ENCODE peak calls at places on chromosomes 13 and 19, in five cellular contexts. H, Q, F, E and R are unnamed samples.

GRCh38 chr13:113763961-113764792 is 5.2 kb downstream of the TMEM255B start:
- DNase-seq in H (no peak), Q (no peak), F (no peak), E (no peak), R (no peak)

GRCh38 chr13:94251801-94252200 is 227.7 kb downstream of the DCT start:
- DNase-seq in H (peak), Q (peak), F (peak), E (peak), R (peak)

GRCh38 chr13:100436099-100436498 is 152.5 kb downstream of the GGACT start:
- DNase-seq in H (no peak), Q (no peak), F (no peak), E (no peak), R (no peak)

GRCh38 chr13:84917252-84917878 is 881.9 kb downstream of the SLITRK6 start:
- DNase-seq in H (peak), Q (peak), F (peak), E (no peak), R (peak)

GRCh38 chr13:21060827-21061076 is 634 bp downstream of the LATS2 start:
- DNase-seq in H (no peak), Q (no peak), F (no peak), E (peak), R (no peak)

GRCh38 chr13:36261976-36262375 is 35.6 kb downstream of the CCDC169 start:
- DNase-seq in H (peak), Q (no peak), F (no peak), E (no peak), R (peak)

GRCh38 chr13:75479102-75479501 is 2.9 kb downstream of the TBC1D4 start:
- DNase-seq in H (no peak), Q (no peak), F (no peak), E (no peak), R (no peak)

GRCh38 chr13:23956106-23956505 is 58.8 kb upstream of the C1QTNF9B start:
- DNase-seq in H (peak), Q (peak), F (peak), E (no peak), R (peak)

DNA sequence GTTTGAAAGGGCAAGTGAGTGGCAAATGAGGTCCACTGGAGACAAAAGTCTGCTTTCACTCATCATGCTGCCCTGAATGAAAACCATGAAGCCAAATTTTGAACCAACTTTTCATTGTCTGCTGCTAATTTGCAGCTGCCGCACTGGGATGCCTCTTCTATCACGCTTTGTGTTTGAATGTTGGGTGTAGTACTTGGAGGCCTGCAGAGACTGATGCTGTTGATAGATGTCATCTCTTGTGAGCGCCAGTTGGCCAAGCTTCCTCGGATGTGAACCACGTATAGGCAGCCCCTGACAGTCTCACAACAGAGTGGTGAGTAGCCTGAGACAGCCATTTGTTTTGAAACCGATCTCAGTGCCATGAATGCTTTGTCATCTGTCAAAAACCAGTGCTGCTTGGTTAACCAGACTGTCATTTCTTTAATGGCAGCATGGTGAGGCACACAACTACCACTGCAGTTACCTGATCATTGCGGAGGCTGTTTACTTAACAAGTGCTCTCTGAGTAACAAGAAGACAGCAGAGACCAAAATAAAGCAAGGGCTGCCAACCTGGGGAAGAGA is 31.2 kb upstream of the SLC10A2 start:
- DNase-seq in H (no peak), Q (no peak), F (no peak), E (no peak), R (no peak)
- TF ChIP-seq CTCF in H (no peak), Q (no peak), F (no peak), E (no peak), R (no peak)

GRCh38 chr19:4969772-4970531 is 1.0 kb downstream of the KDM4B start:
- DNase-seq in H (peak), Q (peak), F (peak), E (no peak), R (no peak)

GRCh38 chr19:4969292-4969771 is 419 bp downstream of the KDM4B start:
- DNase-seq in H (no peak), Q (no peak), F (no peak), E (no peak), R (no peak)

GRCh38 chr19:4966591-4966990 is 2.3 kb upstream of the KDM4B start:
- DNase-seq in H (no peak), Q (no peak), F (no peak), E (no peak), R (no peak)

GRCh38 chr19:4968462-4969291 is at the start of gene KDM4B:
- DNase-seq in H (peak), Q (peak), F (peak), E (peak), R (peak)

DNA sequence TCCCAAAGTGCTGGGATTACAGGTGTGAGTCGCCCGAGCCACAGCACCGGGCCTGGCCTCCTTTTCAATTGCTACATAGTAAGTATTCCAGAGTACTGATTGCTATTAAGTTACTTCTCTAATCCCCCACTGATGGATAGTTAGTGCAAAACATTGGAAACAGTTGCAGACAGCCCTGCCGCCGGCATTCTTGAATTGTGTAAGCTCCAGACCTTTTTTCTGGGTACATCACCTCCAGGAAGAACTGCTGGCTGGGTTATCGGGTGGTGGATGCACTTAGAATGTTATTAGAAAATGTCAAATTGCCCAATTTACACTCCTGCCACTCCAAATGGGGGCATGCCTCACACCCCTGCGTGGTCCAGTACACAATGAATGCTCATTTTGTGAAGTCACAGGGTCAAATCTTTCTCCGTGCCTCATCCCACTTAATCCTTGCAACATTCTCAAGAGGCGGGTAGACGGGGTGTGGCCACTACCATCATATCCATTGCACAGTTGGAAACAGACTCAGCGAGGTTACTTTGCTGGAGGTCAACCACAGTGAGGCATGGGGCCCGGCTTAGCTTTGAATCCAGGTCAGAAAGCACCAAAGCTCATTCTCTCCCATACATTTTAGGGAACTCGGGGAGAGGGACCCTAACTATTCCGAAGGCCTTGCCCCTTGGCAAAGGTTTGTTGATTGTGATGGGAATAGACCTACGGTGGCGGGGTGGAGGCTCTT is 1.0 kb upstream of the KDM4B start:
- DNase-seq in H (peak), Q (peak), F (peak), E (no peak), R (no peak)
- H3K4me3 ChIP-seq in H (peak), Q (peak), F (peak), E (peak), R (peak)

GRCh38 chr13:40777957-40778235 is 6.9 kb upstream of the MRPS31 start:
- DNase-seq in H (no peak), Q (no peak), F (no peak), E (no peak), R (no peak)

GRCh38 chr13:40779796-40780285 is 8.9 kb upstream of the MRPS31 start:
- DNase-seq in H (no peak), Q (no peak), F (no peak), E (no peak), R (no peak)

GRCh38 chr13:40779049-40779448 is 8.1 kb upstream of the MRPS31 start:
- DNase-seq in H (no peak), Q (no peak), F (no peak), E (no peak), R (no peak)

GRCh38 chr13:40781717-40782116 is 7.7 kb upstream of the SLC25A15 start:
- DNase-seq in H (no peak), Q (no peak), F (no peak), E (no peak), R (no peak)

GRCh38 chr13:40780822-40781401 is 8.5 kb upstream of the SLC25A15 start:
- DNase-seq in H (no peak), Q (peak), F (peak), E (no peak), R (peak)
- TF ChIP-seq CTCF in H (no peak), Q (no peak), F (no peak), E (no peak), R (no peak)

DNA sequence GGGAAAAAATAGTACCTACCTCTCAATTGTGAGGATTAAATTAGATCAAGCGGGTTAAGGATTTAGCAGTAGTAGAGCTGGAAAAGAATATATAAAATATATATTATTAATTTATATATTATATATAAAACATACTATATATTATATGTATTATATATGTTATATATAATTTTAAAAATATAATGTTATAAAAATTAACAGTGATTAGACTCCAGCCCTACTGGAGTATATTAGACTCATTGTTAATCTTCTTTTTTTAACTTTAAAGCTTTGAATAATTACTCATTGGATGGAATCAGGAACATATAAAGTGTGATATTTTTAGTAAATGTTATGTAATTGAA is 380 bp upstream of the MRPL54 start:
- DNase-seq in H (no peak), Q (no peak), F (no peak), E (no peak), R (no peak)
- H3K4me3 ChIP-seq in H (peak), Q (peak), F (peak), E (peak), R (peak)

GRCh38 chr19:6018786-6019185 is 40.8 kb upstream of the RANBP3 start:
- DNase-seq in H (no peak), Q (no peak), F (no peak), E (no peak), R (no peak)
- TF ChIP-seq CTCF in H (peak), Q (peak), F (peak), E (no peak), R (peak)

GRCh38 chr13:47904891-47905290 is 96.2 kb downstream of the SUCLA2 start:
- DNase-seq in H (no peak), Q (no peak), F (no peak), E (no peak), R (no peak)
- H3K4me3 ChIP-seq in H (no peak), Q (no peak), F (no peak), E (no peak), R (no peak)

GRCh38 chr19:47719047-47719885 is 6.0 kb downstream of the EHD2 start:
- DNase-seq in H (peak), Q (peak), F (peak), E (peak), R (peak)
- TF ChIP-seq CTCF in H (no peak), Q (no peak), F (no peak), E (no peak), R (no peak)